ENCODE peak calls at places on chromosomes 12 and 14, in ten cellular contexts. D, W, U, C, H, G, X, Y, S and R are unnamed samples.

GRCh38 chr12:115257791-115258190 is 573.8 kb upstream of the TBX3 start:
- DNase-seq in D (no peak), W (no peak), U (no peak), C (no peak), H (no peak), G (peak; percentile 17), X (peak; percentile 18), Y (no peak), S (peak; percentile 68), R (no peak)

GRCh38 chr12:15244341-15244740 is 23.1 kb upstream of the RERG start:
- DNase-seq in D (no peak), W (no peak), U (no peak), C (no peak), H (no peak), G (no peak), X (no peak), Y (no peak), S (no peak), R (no peak)

GRCh38 chr14:56310643-56311042 is 192.4 kb downstream of the PELI2 start:
- DNase-seq in D (no peak), W (no peak), U (no peak), C (no peak), H (no peak), G (no peak), X (peak; percentile 19), Y (no peak), S (peak; percentile 65), R (no peak)

GRCh38 chr12:120394483-120395367 is 25.8 kb upstream of the MSI1 start:
- DNase-seq in D (no peak), W (no peak), U (no peak), C (no peak), H (peak; percentile 70), G (peak; percentile 72), X (no peak), Y (peak; percentile 94), S (no peak), R (peak; percentile 78)

GRCh38 chr12:40099423-40099853 is 6.4 kb downstream of the SLC2A13 start:
- DNase-seq in D (no peak), W (no peak), U (no peak), C (no peak), H (peak; percentile 46), G (peak; percentile 71), X (no peak), Y (no peak), S (no peak), R (no peak)

GRCh38 chr14:54344445-54344844 is 52.4 kb upstream of the CDKN3 start:
- DNase-seq in D (no peak), W (no peak), U (no peak), C (no peak), H (no peak), G (no peak), X (no peak), Y (no peak), S (no peak), R (no peak)

GRCh38 chr14:78933948-78934524 is 763.9 kb downstream of the NRXN3 start:
- DNase-seq in D (no peak), W (no peak), U (no peak), C (no peak), H (no peak), G (peak; percentile 4), X (peak; percentile 69), Y (peak; percentile 32), S (peak; percentile 14), R (no peak)

GRCh38 chr12:48350249-48351021 is at the start of gene ZNF641:
- DNase-seq in D (peak; percentile 77), W (peak; percentile 91), U (no peak), C (peak; percentile 91), H (peak; percentile 89), G (peak; percentile 84), X (peak; percentile 93), Y (peak; percentile 86), S (peak; percentile 53), R (peak; percentile 86)

GRCh38 chr14:22231022-22231421 is 358.0 kb downstream of the DAD1 start:
- DNase-seq in D (no peak), W (no peak), U (no peak), C (no peak), H (no peak), G (no peak), X (no peak), Y (no peak), S (no peak), R (no peak)

GRCh38 chr12:94873368-94874085 is 130.0 kb downstream of the NDUFA12 start:
- DNase-seq in D (no peak), W (no peak), U (no peak), C (no peak), H (peak; percentile 42), G (peak; percentile 13), X (peak; percentile 58), Y (peak; percentile 73), S (no peak), R (peak; percentile 65)

GRCh38 chr12:55619352-55620138 is 17.1 kb upstream of the OR10P1 start:
- DNase-seq in D (no peak), W (no peak), U (peak; percentile 74), C (no peak), H (peak; percentile 18), G (peak; percentile 87), X (peak; percentile 97), Y (peak; percentile 98), S (peak; percentile 84), R (no peak)

GRCh38 chr14:86003998-86004397 is 474.1 kb downstream of the FLRT2 start:
- DNase-seq in D (no peak), W (no peak), U (no peak), C (peak; percentile 62), H (no peak), G (no peak), X (peak; percentile 60), Y (no peak), S (peak; percentile 61), R (no peak)
- H3K4me1 ChIP-seq in D (no peaks in the 10 kb centered on the region), W (no peaks in the 10 kb centered on the region), U (no peaks in the 10 kb centered on the region), C (peaks cover 4% of the 10 kb centered on the region), H (no peaks in the 10 kb centered on the region), G (no peaks in the 10 kb centered on the region), X (peaks cover 10% of the 10 kb centered on the region), Y (no peaks in the 10 kb centered on the region), S (no peaks in the 10 kb centered on the region), R (no peaks in the 10 kb centered on the region)

GRCh38 chr12:6146951-6147350 is 22.5 kb upstream of the VWF start:
- DNase-seq in D (no peak), W (no peak), U (no peak), C (no peak), H (no peak), G (no peak), X (no peak), Y (no peak), S (no peak), R (no peak)

GRCh38 chr12:6146509-6146908 is 22.0 kb upstream of the VWF start:
- DNase-seq in D (no peak), W (no peak), U (no peak), C (no peak), H (no peak), G (no peak), X (no peak), Y (no peak), S (no peak), R (no peak)

GRCh38 chr12:6140646-6141045 is 16.2 kb upstream of the VWF start:
- DNase-seq in D (no peak), W (no peak), U (no peak), C (no peak), H (no peak), G (no peak), X (no peak), Y (no peak), S (no peak), R (no peak)

GRCh38 chr12:6145584-6145983 is 21.1 kb upstream of the VWF start:
- DNase-seq in D (no peak), W (no peak), U (no peak), C (no peak), H (no peak), G (no peak), X (no peak), Y (no peak), S (no peak), R (no peak)

DNA sequence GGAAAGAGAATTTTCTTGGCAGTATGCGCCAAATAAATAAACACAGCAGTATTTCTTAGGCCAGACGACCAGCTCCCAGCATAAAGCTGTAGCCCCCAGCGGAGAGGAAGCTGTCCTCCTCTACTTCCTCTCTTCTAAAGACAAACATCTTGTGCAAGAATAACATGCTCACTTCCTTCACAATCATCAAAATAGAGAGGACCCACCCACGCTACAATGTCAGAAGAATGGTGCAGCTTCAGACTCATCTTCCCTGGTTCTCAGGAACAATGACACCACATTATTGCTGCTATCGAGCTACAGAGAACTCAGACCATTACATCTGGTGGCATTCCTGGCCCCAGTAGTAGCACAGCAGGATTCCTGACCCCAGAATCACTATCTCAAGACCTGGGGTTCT is 16.6 kb upstream of the VWF start:
- DNase-seq in D (no peak), W (no peak), U (no peak), C (no peak), H (no peak), G (peak; percentile 19), X (peak; percentile 4), Y (no peak), S (no peak), R (no peak)
- H3K4me1 ChIP-seq in D (no peaks in the 10 kb centered on the region), W (peaks cover 10% of the 10 kb centered on the region), U (no peaks in the 10 kb centered on the region), C (peaks cover 9% of the 10 kb centered on the region), H (no peaks in the 10 kb centered on the region), G (no peaks in the 10 kb centered on the region), X (peaks cover 4% of the 10 kb centered on the region), Y (no peaks in the 10 kb centered on the region), S (no peaks in the 10 kb centered on the region), R (no peaks in the 10 kb centered on the region)

GRCh38 chr14:33945329-33945728 is 5.5 kb downstream of the EGLN3 start:
- DNase-seq in D (no peak), W (no peak), U (no peak), C (no peak), H (no peak), G (no peak), X (no peak), Y (no peak), S (no peak), R (no peak)
- H3K4me1 ChIP-seq in D (no peaks in the 10 kb centered on the region), W (peaks cover 23% of the 10 kb centered on the region), U (no peaks in the 10 kb centered on the region), C (peaks cover 1% of the 10 kb centered on the region), H (no peaks in the 10 kb centered on the region), G (peaks cover 19% of the 10 kb centered on the region), X (peaks cover 3% of the 10 kb centered on the region), Y (peaks cover 49% of the 10 kb centered on the region), S (peaks cover 3% of the 10 kb centered on the region), R (peaks cover 17% of the 10 kb centered on the region)

GRCh38 chr14:102162488-102162887 is 22.8 kb downstream of the WDR20 start:
- DNase-seq in D (no peak), W (no peak), U (no peak), C (no peak), H (no peak), G (no peak), X (no peak), Y (no peak), S (no peak), R (no peak)

GRCh38 chr14:102164241-102164641 is 24.5 kb downstream of the WDR20 start:
- DNase-seq in D (no peak), W (no peak), U (no peak), C (no peak), H (no peak), G (peak; percentile 4), X (no peak), Y (no peak), S (no peak), R (no peak)

GRCh38 chr14:102159841-102160240 is 20.1 kb downstream of the WDR20 start:
- DNase-seq in D (no peak), W (no peak), U (no peak), C (no peak), H (no peak), G (no peak), X (no peak), Y (no peak), S (no peak), R (no peak)

GRCh38 chr14:102170061-102170460 is 30.4 kb downstream of the WDR20 start:
- DNase-seq in D (no peak), W (no peak), U (no peak), C (no peak), H (no peak), G (no peak), X (no peak), Y (no peak), S (no peak), R (no peak)

GRCh38 chr14:102164964-102165363 is 25.3 kb downstream of the WDR20 start:
- DNase-seq in D (no peak), W (no peak), U (no peak), C (no peak), H (no peak), G (no peak), X (no peak), Y (no peak), S (no peak), R (no peak)
- H3K4me1 ChIP-seq in D (no peaks in the 10 kb centered on the region), W (no peaks in the 10 kb centered on the region), U (no peaks in the 10 kb centered on the region), C (peaks cover 3% of the 10 kb centered on the region), H (no peaks in the 10 kb centered on the region), G (no peaks in the 10 kb centered on the region), X (no peaks in the 10 kb centered on the region), Y (no peaks in the 10 kb centered on the region), S (no peaks in the 10 kb centered on the region), R (no peaks in the 10 kb centered on the region)